ENCODE peak calls at places on chromosomes 13 and 19, in ten cellular contexts. K is MCF 10A, U is neural crest cell, H is thoracic aorta, I is hepatocyte, W is endothelial cell, Q is PC-3, O is breast epithelium, C is cardiac muscle cell, F is AG04450. P is an unnamed sample.
A peak's percentile ranks its signal among the peaks of the same experiment; 100 is the strongest.

GRCh38 chr13:114012921-114013320 is 39.0 kb upstream of the C13orf46 start:
- DNase-seq in K (no peak), U (no peak), H (no peak), I (no peak), W (no peak), Q (no peak), O (no peak), C (no peak), F (no peak), P (no peak)

GRCh38 chr13:24168980-24169379 is 8.5 kb downstream of the SPATA13 start:
- DNase-seq in K (no peak), U (no peak), H (no peak), I (no peak), W (no peak), Q (no peak), O (no peak), C (no peak), F (no peak), P (no peak)

GRCh38 chr13:21616205-21616604 is 12.2 kb upstream of the MICU2 start:
- DNase-seq in K (no peak), U (no peak), H (no peak), I (no peak), W (no peak), Q (no peak), O (no peak), C (no peak), F (no peak), P (no peak)

GRCh38 chr13:114282143-114282685 is 813 bp downstream of the UPF3A start:
- DNase-seq in K (peak; percentile 79), U (peak; percentile 27), H (no peak), I (peak; percentile 82), W (peak; percentile 42), Q (peak; percentile 54), O (no peak), C (peak; percentile 73), F (no peak), P (peak; percentile 56)

GRCh38 chr13:110546933-110547332 is 14.6 kb downstream of the RAB20 start:
- DNase-seq in K (peak; percentile 98), U (no peak), H (no peak), I (peak; percentile 72), W (no peak), Q (peak; percentile 94), O (peak; percentile 77), C (no peak), F (peak; percentile 57), P (no peak)

GRCh38 chr19:8145969-8146368 is 3.4 kb downstream of the FBN3 start:
- DNase-seq in K (no peak), U (no peak), H (no peak), I (no peak), W (no peak), Q (peak; percentile 56), O (no peak), C (no peak), F (no peak), P (no peak)

GRCh38 chr19:49605605-49606004 is 14.6 kb downstream of the PRR12 start:
- DNase-seq in K (no peak), U (no peak), H (no peak), I (no peak), W (no peak), Q (no peak), O (no peak), C (no peak), F (no peak), P (no peak)

GRCh38 chr13:106499905-106500304 is 35.6 kb downstream of the EFNB2 start:
- DNase-seq in K (no peak), U (no peak), H (no peak), I (no peak), W (no peak), Q (no peak), O (no peak), C (no peak), F (no peak), P (no peak)

GRCh38 chr19:1122972-1123363 is 19.2 kb downstream of the GPX4 start:
- DNase-seq in K (peak; percentile 86), U (peak; percentile 73), H (no peak), I (peak; percentile 75), W (peak; percentile 77), Q (peak; percentile 76), O (no peak), C (peak; percentile 81), F (no peak), P (no peak)

GRCh38 chr13:92143766-92144165 is 745.3 kb downstream of the GPC5 start:
- DNase-seq in K (no peak), U (no peak), H (no peak), I (no peak), W (no peak), Q (no peak), O (no peak), C (peak; percentile 4), F (no peak), P (no peak)
- TF ChIP-seq CTCF in K (no peak), U (peak; percentile 18), H (no peak), I (no peak), W (no peak), Q (no peak), O (no peak), C (no peak), F (no peak), P (no peak)

DNA sequence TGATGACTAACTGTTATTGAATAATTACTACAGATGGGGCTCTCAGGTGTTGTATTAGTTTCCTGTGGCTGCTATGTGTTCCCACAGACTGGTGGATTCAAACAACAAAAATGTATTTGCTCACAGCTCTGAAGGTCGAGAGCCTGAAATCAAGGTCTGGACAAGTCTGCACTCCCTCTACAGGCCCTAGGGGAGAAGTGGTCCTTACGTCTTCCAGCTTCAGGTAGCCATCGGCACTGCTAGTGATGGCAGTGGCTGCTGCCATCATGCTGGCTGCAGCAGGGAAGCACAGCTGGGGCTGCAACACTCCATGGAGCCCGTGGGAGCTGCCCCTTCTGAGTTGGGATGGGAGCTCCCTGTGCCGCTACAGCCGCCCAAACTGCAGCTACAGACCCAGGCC is 1.9 kb downstream of the TEX26 start:
- DNase-seq in K (no peak), U (no peak), H (no peak), I (no peak), W (no peak), Q (no peak), O (no peak), C (peak; percentile 30), F (no peak), P (no peak)
- TF ChIP-seq CTCF in K (no peak), U (peak; percentile 23), H (no peak), I (no peak), W (no peak), Q (peak; percentile 28), O (no peak), C (no peak), F (peak; percentile 38), P (no peak)

DNA sequence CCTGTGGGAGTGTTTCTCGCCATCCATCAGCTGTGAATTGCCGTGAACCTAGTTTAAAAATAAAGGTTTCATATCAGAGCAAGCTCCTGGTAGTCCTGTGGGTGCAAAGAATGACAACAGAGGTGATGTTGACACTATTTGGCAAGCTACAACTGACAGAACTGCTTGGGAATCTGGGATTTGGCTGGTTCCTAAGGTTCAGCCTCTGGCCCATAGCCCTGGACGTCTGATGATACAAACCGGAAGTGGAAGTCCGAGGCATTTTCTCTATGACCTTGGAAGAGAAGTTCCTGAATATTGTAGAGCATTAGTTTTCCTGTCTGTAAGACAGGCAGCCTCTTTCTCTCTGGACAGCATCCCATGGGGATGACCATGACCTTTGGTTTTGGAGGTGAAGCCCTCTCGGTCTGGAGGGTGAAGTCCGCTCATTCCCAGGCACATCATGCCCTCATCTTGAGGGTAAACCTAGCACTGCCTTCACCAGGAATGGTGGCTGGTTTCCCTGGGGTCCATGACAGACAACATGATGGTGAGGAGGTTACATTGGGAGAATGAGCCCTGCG is 29.1 kb downstream of the GATAD2A start:
- DNase-seq in K (no peak), U (no peak), H (no peak), I (no peak), W (no peak), Q (no peak), O (no peak), C (no peak), F (no peak), P (no peak)
- TF ChIP-seq CTCF in K (no peak), U (no peak), H (no peak), I (no peak), W (no peak), Q (no peak), O (no peak), C (no peak), F (no peak), P (no peak)

GRCh38 chr19:6925801-6926751 is 38.7 kb downstream of the ADGRE1 start:
- DNase-seq in K (peak; percentile 11), U (no peak), H (no peak), I (no peak), W (no peak), Q (peak; percentile 60), O (no peak), C (no peak), F (no peak), P (no peak)
- TF ChIP-seq CTCF in K (no peak), U (no peak), H (no peak), I (no peak), W (no peak), Q (peak; percentile 66), O (no peak), C (no peak), F (no peak), P (no peak)

GRCh38 chr19:58407658-58408151 is 744 bp upstream of the ZNF584 start:
- DNase-seq in K (no peak), U (no peak), H (no peak), I (peak; percentile 46), W (no peak), Q (no peak), O (no peak), C (no peak), F (no peak), P (no peak)

GRCh38 chr19:58409010-58409790 is 751 bp downstream of the ZNF584 start:
- DNase-seq in K (peak; percentile 41), U (no peak), H (no peak), I (peak; percentile 56), W (peak; percentile 21), Q (peak; percentile 56), O (no peak), C (no peak), F (no peak), P (no peak)

GRCh38 chr19:58406818-58407657 is 1.4 kb upstream of the ZNF584 start:
- DNase-seq in K (no peak), U (no peak), H (no peak), I (peak; percentile 26), W (no peak), Q (no peak), O (no peak), C (no peak), F (no peak), P (no peak)

GRCh38 chr19:58408152-58409009 is at the start of gene ZNF584:
- DNase-seq in K (peak; percentile 96), U (peak; percentile 93), H (peak; percentile 79), I (peak; percentile 97), W (peak; percentile 94), Q (peak; percentile 96), O (peak; percentile 89), C (peak; percentile 98), F (peak; percentile 86), P (peak; percentile 91)
- TF ChIP-seq CTCF in K (no peak), U (no peak), H (no peak), I (peak; percentile 3), W (no peak), Q (peak; percentile 53), O (no peak), C (peak; percentile 25), F (peak; percentile 21), P (no peak)

DNA sequence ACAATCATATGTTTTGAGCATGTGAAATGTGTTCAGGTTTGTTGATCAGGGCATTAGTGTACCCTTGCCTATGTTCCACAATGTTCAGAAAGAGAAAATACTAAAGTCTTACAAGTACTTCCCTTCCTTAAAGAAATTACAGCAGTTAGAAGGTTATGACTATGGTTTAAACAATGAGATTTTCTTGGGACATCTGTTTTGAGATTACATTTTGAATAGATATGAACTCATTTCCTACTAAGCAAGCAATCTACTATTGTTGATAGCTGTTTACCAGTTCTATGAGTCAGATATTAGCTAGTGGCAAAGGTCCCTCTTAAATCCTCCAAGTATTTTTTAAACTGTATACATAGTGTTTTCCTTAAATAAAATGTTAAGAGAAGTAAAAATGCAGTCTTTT is 241.3 kb downstream of the DACH1 start:
- DNase-seq in K (no peak), U (no peak), H (no peak), I (no peak), W (no peak), Q (peak; percentile 23), O (no peak), C (no peak), F (peak; percentile 59), P (no peak)
- TF ChIP-seq CTCF in K (no peak), U (no peak), H (no peak), I (no peak), W (no peak), Q (no peak), O (no peak), C (no peak), F (no peak), P (no peak)